ENCODE peak calls at places on chromosomes 2 and 18, in seven cellular contexts. I is fibroblast of mammary gland; Q is right lobe of liver; O is activated naive CD4-positive, alpha-beta T cell treated with anti-CD3 and anti-CD28 coated beads for 36 hours; J is cardiac fibroblast; H is hypothalamus; F is substantia nigra. B is an unnamed sample.
A peak's percentile ranks its signal among the peaks of the same experiment; 100 is the strongest.

GRCh38 chr18:53819174-53819573 is 405.3 kb downstream of the MBD2 start:
- DNase-seq in J (no peak), H (no peak), I (no peak), Q (no peak), O (no peak), F (no peak), B (no peak)

GRCh38 chr2:71669058-71669456 is 215.7 kb downstream of the DYSF start:
- DNase-seq in I (no peak), O (no peak), F (no peak), J (no peak), Q (no peak), H (no peak), B (no peak)

GRCh38 chr2:85607268-85608215 is 4.3 kb downstream of the C2orf68 start:
- DNase-seq in O (no peak), J (no peak), I (no peak), Q (no peak), H (no peak), F (no peak), B (no peak)

GRCh38 chr2:128347701-128348504 is 29.2 kb upstream of the HS6ST1 start:
- DNase-seq in H (peak; percentile 73), O (no peak), J (peak; percentile 95), Q (peak; percentile 44), I (peak; percentile 53), F (peak; percentile 63), B (no peak)

GRCh38 chr2:19885791-19886190 is 16.0 kb downstream of the TTC32 start:
- DNase-seq in O (no peak), Q (no peak), F (no peak), J (no peak), H (no peak), I (no peak), B (no peak)

GRCh38 chr2:73983322-73984202 is 1.1 kb upstream of the TET3 start:
- DNase-seq in Q (peak; percentile 70), J (no peak), O (peak; percentile 52), F (no peak), I (no peak), H (no peak), B (no peak)

GRCh38 chr18:8283901-8284585 is 325.2 kb upstream of the RAB12 start:
- DNase-seq in H (no peak), J (peak; percentile 83), O (no peak), F (no peak), I (peak; percentile 57), Q (no peak), B (no peak)

GRCh38 chr2:191638079-191638801 is 39.7 kb upstream of the NABP1 start:
- DNase-seq in H (no peak), I (no peak), J (no peak), O (peak; percentile 40), Q (no peak), F (no peak), B (no peak)

GRCh38 chr18:10329116-10329515 is 125.3 kb upstream of the APCDD1 start:
- DNase-seq in Q (no peak), F (no peak), J (peak; percentile 2), I (peak; percentile 41), H (no peak), O (no peak), B (no peak)

GRCh38 chr2:70827388-70827787 is 7.0 kb upstream of the CLEC4F start:
- DNase-seq in O (no peak), J (no peak), H (no peak), Q (no peak), F (no peak), I (no peak), B (no peak)

GRCh38 chr2:37652199-37652640 is 19.2 kb downstream of the CDC42EP3 start:
- DNase-seq in I (peak; percentile 98), H (no peak), F (no peak), O (peak; percentile 32), Q (no peak), J (peak; percentile 42), B (peak; percentile 59)

GRCh38 chr2:101998556-101999121 is 6.9 kb downstream of the IL1R2 start:
- DNase-seq in F (no peak), J (no peak), Q (no peak), O (peak; percentile 73), I (no peak), H (no peak), B (no peak)